ENCODE peak calls at places on chromosomes 1 and 21, in nine cellular contexts. X is A549, O is SK-N-SH, L is GM23338, C is K562, U is HepG2, M is Panc1, Z is HCT116, S is GM12878. Q is an unnamed sample.

GRCh38 chr1:33712176-33712575 is 151.7 kb upstream of the HMGB4 start:
- DNase-seq in X (no peak), O (no peak), L (peak), C (no peak), U (no peak), M (no peak), Z (no peak), S (no peak), Q (no peak)

GRCh38 chr1:227245613-227246320 is 72.5 kb downstream of the CDC42BPA start:
- DNase-seq in X (no peak), O (no peak), L (no peak), C (no peak), U (no peak), M (no peak), Z (no peak), S (no peak), Q (no peak)

GRCh38 chr1:21397813-21398188 is 42.1 kb upstream of the NBPF3 start:
- DNase-seq in X (no peak), O (no peak), L (peak), C (peak), U (no peak), M (no peak), Z (no peak), S (no peak), Q (no peak)

GRCh38 chr1:163877016-163877415 is 555.3 kb downstream of the NUF2 start:
- DNase-seq in X (no peak), O (no peak), L (no peak), C (no peak), U (no peak), M (no peak), Z (no peak), S (no peak), Q (no peak)

GRCh38 chr1:29454616-29455380 is 218.5 kb downstream of the PTPRU start:
- DNase-seq in X (no peak), O (peak), L (no peak), C (no peak), U (no peak), M (no peak), Z (no peak), S (no peak), Q (no peak)

GRCh38 chr1:230797376-230798186 is 50.4 kb downstream of the CAPN9 start:
- DNase-seq in X (peak), O (peak), L (peak), C (peak), U (peak), M (peak), Z (peak), S (no peak), Q (no peak)

GRCh38 chr1:32962248-32962896 is 2.2 kb downstream of the RNF19B start:
- DNase-seq in X (no peak), O (no peak), L (no peak), C (no peak), U (no peak), M (no peak), Z (no peak), S (peak), Q (no peak)

GRCh38 chr1:61389194-61389925 is 307.0 kb downstream of the NFIA start:
- DNase-seq in X (no peak), O (no peak), L (no peak), C (no peak), U (no peak), M (no peak), Z (no peak), S (no peak), Q (no peak)

GRCh38 chr1:195590649-195591048 is 1017.6 kb downstream of the KCNT2 start:
- DNase-seq in X (no peak), O (no peak), L (no peak), C (no peak), U (no peak), M (no peak), Z (no peak), S (no peak), Q (no peak)

GRCh38 chr1:22975694-22976093 is 3.0 kb upstream of the LACTBL1 start:
- DNase-seq in X (no peak), O (no peak), L (no peak), C (no peak), U (no peak), M (no peak), Z (no peak), S (no peak), Q (no peak)

GRCh38 chr1:85605519-85606413 is 25.2 kb downstream of the CCN1 start:
- DNase-seq in X (peak), O (no peak), L (no peak), C (no peak), U (peak), M (peak), Z (no peak), S (no peak), Q (no peak)

GRCh38 chr1:51444096-51444495 is 75.0 kb downstream of the EPS15 start:
- DNase-seq in X (no peak), O (no peak), L (no peak), C (no peak), U (no peak), M (no peak), Z (no peak), S (no peak), Q (no peak)

GRCh38 chr1:234722267-234722704 is 112.3 kb upstream of the IRF2BP2 start:
- DNase-seq in X (no peak), O (no peak), L (no peak), C (no peak), U (no peak), M (no peak), Z (no peak), S (no peak), Q (no peak)

GRCh38 chr1:175388286-175388685 is 195.7 kb upstream of the KIAA0040 start:
- DNase-seq in X (no peak), O (no peak), L (no peak), C (no peak), U (no peak), M (no peak), Z (no peak), S (no peak), Q (no peak)

DNA sequence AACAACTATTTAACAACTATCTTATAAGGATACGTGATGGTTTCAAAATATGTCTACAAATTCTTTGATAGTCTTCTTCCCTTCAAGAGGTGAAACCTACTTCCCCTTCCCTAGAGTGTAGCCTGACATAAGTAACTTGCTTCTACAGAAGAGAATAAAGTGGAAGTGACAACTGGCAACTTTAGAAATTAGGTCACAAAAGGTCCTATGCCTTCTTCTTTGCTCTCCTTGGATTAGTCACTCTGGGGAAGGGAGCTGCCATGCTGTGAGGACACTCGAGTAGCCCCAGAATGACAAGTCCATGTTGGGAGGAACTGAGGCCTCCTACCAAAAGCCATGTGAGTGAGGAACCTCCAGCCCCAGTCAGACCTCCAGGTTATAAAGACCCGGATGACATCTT is 19.2 kb downstream of the EFCAB14 start:
- DNase-seq in X (no peak), O (no peak), L (no peak), C (no peak), U (no peak), M (no peak), Z (no peak), S (no peak), Q (peak)
- TF ChIP-seq REST in X (no peak), O (no peak), L (no peak), C (no peak), U (no peak), M (no peak), Z (no peak), S (no peak), Q (no peak)

DNA sequence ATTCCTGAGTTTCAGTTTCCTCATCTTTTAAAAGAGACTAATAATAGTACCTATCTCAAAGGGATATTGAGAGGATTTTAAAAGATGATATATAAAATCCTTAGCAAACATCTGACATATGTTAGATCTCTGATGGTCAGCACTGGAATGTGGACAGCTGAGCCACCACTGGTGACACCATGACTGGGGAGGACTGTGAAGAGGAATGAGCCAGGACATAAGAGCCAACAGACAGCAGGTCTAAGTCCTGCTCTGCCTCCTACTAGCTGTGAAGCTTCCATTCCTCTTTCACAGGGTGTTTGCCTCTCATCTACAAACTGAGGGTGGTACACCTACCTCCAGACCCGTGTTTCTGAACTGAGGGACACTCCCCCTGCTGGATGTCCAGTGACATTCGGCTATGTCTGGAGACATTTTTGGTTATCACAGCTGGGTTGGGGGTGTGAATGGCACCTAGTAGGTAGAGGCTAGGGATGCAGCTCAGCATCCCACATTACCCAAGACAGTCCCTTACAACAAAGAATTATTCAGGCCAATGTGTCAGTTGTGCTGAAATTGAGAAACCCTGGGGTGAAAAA is 109.1 kb upstream of the OLIG2 start:
- DNase-seq in X (peak), O (peak), L (peak), C (peak), U (peak), M (no peak), Z (peak), S (no peak), Q (no peak)
- TF ChIP-seq CTCF in X (no peak), O (peak), L (peak), C (peak), U (peak), M (peak), Z (peak), S (peak), Q (no peak)

GRCh38 chr1:205250699-205251098 is 23.0 kb downstream of the TMCC2 start:
- DNase-seq in X (no peak), O (no peak), L (no peak), C (no peak), U (no peak), M (no peak), Z (no peak), S (no peak), Q (no peak)
- TF ChIP-seq REST in X (no peak), O (no peak), L (no peak), C (no peak), U (no peak), M (no peak), Z (no peak), S (no peak), Q (no peak)

GRCh38 chr1:160942926-160943325 is 11.7 kb downstream of the ITLN2 start:
- DNase-seq in X (peak), O (no peak), L (peak), C (no peak), U (peak), M (no peak), Z (no peak), S (no peak), Q (no peak)
- TF ChIP-seq CTCF in X (peak), O (no peak), L (peak), C (peak), U (peak), M (peak), Z (peak), S (peak), Q (no peak)

DNA sequence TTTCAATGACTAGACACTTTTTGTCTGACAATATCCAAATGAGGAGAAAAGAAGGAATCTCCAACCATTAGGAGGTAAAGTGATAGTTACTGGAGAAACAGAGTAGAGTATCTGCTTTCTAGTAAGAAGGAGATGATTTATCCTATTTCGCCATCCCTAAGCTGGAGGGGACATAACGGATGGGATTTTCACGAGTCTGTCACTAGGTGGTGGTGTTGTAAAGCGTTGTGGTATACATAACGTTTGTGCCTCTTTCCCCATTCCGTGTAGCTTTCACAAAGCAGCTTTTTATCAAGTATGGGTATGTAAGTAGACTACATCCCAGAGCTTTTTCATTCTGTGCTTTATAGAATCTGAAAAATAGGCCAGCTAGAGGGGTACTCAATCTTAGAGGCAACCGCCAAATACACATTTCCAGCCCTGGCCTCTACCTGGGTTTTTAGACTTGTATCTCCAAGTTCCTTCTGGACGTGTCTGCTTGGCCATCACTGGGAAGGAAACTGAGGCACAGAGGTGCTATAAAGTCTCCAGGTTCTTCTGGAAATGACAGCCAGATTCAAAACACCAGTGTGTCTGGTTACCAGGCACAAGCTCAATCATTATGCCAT is 33.3 kb upstream of the FAM3B start:
- DNase-seq in X (peak), O (peak), L (peak), C (peak), U (peak), M (peak), Z (peak), S (peak), Q (peak)
- TF ChIP-seq REST in X (no peak), O (no peak), L (no peak), C (no peak), U (no peak), M (no peak), Z (no peak), S (no peak), Q (no peak)

Q was measured in HL-60.